ENCODE peak calls at places on chromosome 5, in five cellular contexts. One of them, this sample, is unnamed.

GRCh38 chr5:37869221-37869620 is 29.4 kb upstream of the GDNF start:
- DNase-seq in WTC11: no peak
- DNase-seq in GM12878: no peak
- DNase-seq in H1: no peak
- DNase-seq in K562: no peak
- DNase-seq in this sample: no peak

GRCh38 chr5:66440202-66440680 is 156.0 kb upstream of the MAST4 start:
- DNase-seq in GM12878: no peak
- DNase-seq in K562: no peak
- DNase-seq in WTC11: no peak
- DNase-seq in H1: no peak
- DNase-seq in this sample: no peak

GRCh38 chr5:32522429-32523143 is 62.8 kb upstream of the SUB1 start:
- DNase-seq in K562: no peak
- DNase-seq in H1: no peak
- DNase-seq in WTC11: no peak
- DNase-seq in GM12878: no peak
- DNase-seq in this sample: no peak

GRCh38 chr5:170426786-170427185 is 37.6 kb upstream of the KCNMB1 start:
- DNase-seq in K562: no peak
- DNase-seq in WTC11: no peak
- DNase-seq in H1: no peak
- DNase-seq in GM12878: no peak
- DNase-seq in this sample: no peak

GRCh38 chr5:14745188-14745563 is 80.7 kb downstream of the OTULIN start:
- DNase-seq in GM12878: no peak
- DNase-seq in WTC11: no peak
- DNase-seq in K562: no peak
- DNase-seq in H1: no peak
- DNase-seq in this sample: no peak

GRCh38 chr5:68648944-68649874 is 433.7 kb downstream of the PIK3R1 start:
- DNase-seq in GM12878: no peak
- DNase-seq in WTC11: no peak
- DNase-seq in K562: no peak
- DNase-seq in H1: no peak
- DNase-seq in this sample: no peak

GRCh38 chr5:72063219-72063819 is 44.0 kb upstream of the MAP1B start:
- DNase-seq in WTC11: peak; percentile 67
- DNase-seq in H1: peak; percentile 73
- DNase-seq in K562: peak; percentile 64
- DNase-seq in GM12878: no peak
- DNase-seq in this sample: peak; percentile 14

GRCh38 chr5:132493241-132493640 is 2.7 kb upstream of the IRF1 start:
- DNase-seq in GM12878: no peak
- DNase-seq in H1: no peak
- DNase-seq in K562: no peak
- DNase-seq in WTC11: no peak
- DNase-seq in this sample: no peak

GRCh38 chr5:81202652-81203051 is 30.5 kb upstream of the CKMT2 start:
- DNase-seq in WTC11: no peak
- DNase-seq in H1: no peak
- DNase-seq in GM12878: no peak
- DNase-seq in K562: no peak
- DNase-seq in this sample: no peak

GRCh38 chr5:122882836-122883235 is 37.4 kb downstream of the SNX24 start:
- DNase-seq in K562: no peak
- DNase-seq in GM12878: no peak
- DNase-seq in H1: no peak
- DNase-seq in WTC11: no peak
- DNase-seq in this sample: no peak

GRCh38 chr5:39934830-39935229 is 510.1 kb upstream of the DAB2 start:
- DNase-seq in WTC11: no peak
- DNase-seq in H1: no peak
- DNase-seq in GM12878: no peak
- DNase-seq in K562: no peak
- DNase-seq in this sample: no peak

GRCh38 chr5:158421329-158421728 is 562.4 kb upstream of the CLINT1 start:
- DNase-seq in K562: no peak
- DNase-seq in H1: no peak
- DNase-seq in GM12878: no peak
- DNase-seq in WTC11: no peak
- DNase-seq in this sample: no peak

GRCh38 chr5:14545890-14546289 is 35.7 kb upstream of the OTULINL start:
- DNase-seq in K562: no peak
- DNase-seq in GM12878: no peak
- DNase-seq in H1: no peak
- DNase-seq in WTC11: no peak
- DNase-seq in this sample: no peak

GRCh38 chr5:172123269-172123692 is 64.7 kb downstream of the STK10 start:
- DNase-seq in H1: no peak
- DNase-seq in WTC11: no peak
- DNase-seq in K562: peak; percentile 52
- DNase-seq in GM12878: no peak
- DNase-seq in this sample: peak; percentile 55

GRCh38 chr5:13540154-13540815 is 404.2 kb downstream of the DNAH5 start:
- DNase-seq in H1: no peak
- DNase-seq in K562: no peak
- DNase-seq in GM12878: no peak
- DNase-seq in WTC11: no peak
- DNase-seq in this sample: no peak

GRCh38 chr5:80799041-80799440 is 144.3 kb upstream of the DHFR start:
- DNase-seq in GM12878: no peak
- DNase-seq in WTC11: no peak
- DNase-seq in H1: no peak
- DNase-seq in K562: no peak
- DNase-seq in this sample: no peak

GRCh38 chr5:5089895-5090649 is 50.1 kb upstream of the ADAMTS16 start:
- DNase-seq in K562: no peak
- DNase-seq in H1: no peak
- DNase-seq in GM12878: no peak
- DNase-seq in WTC11: no peak
- DNase-seq in this sample: no peak

GRCh38 chr5:138950411-138951011 is 75.4 kb upstream of the LRRTM2 start:
- DNase-seq in H1: no peak
- DNase-seq in K562: no peak
- DNase-seq in GM12878: no peak
- DNase-seq in WTC11: no peak
- DNase-seq in this sample: no peak

GRCh38 chr5:27241564-27242257 is 203.3 kb upstream of the CDH9 start:
- DNase-seq in K562: no peak
- DNase-seq in H1: no peak
- DNase-seq in GM12878: no peak
- DNase-seq in WTC11: no peak
- DNase-seq in this sample: no peak

GRCh38 chr5:56610093-56610698 is 205.2 kb upstream of the MAP3K1 start:
- DNase-seq in H1: no peak
- DNase-seq in GM12878: no peak
- DNase-seq in WTC11: no peak
- DNase-seq in K562: no peak
- DNase-seq in this sample: no peak

GRCh38 chr5:124865603-124866354 is 119.3 kb upstream of the ZNF608 start:
- DNase-seq in GM12878: no peak
- DNase-seq in K562: no peak
- DNase-seq in H1: no peak
- DNase-seq in WTC11: no peak
- DNase-seq in this sample: no peak

GRCh38 chr5:174775071-174775470 is 50.7 kb downstream of the MSX2 start:
- DNase-seq in WTC11: no peak
- DNase-seq in H1: no peak
- DNase-seq in GM12878: no peak
- DNase-seq in K562: no peak
- DNase-seq in this sample: no peak

GRCh38 chr5:132256783-132257130 is 739 bp upstream of the PDLIM4 start:
- DNase-seq in H1: no peak
- DNase-seq in WTC11: no peak
- DNase-seq in GM12878: no peak
- DNase-seq in K562: no peak
- DNase-seq in this sample: no peak

GRCh38 chr5:124783794-124784193 is 37.4 kb upstream of the ZNF608 start:
- DNase-seq in GM12878: no peak
- DNase-seq in H1: no peak
- DNase-seq in WTC11: no peak
- DNase-seq in K562: no peak
- DNase-seq in this sample: no peak

GRCh38 chr5:170357853-170358497 is 31.2 kb downstream of the KCNMB1 start:
- DNase-seq in K562: peak; percentile 64
- DNase-seq in GM12878: no peak
- DNase-seq in WTC11: no peak
- DNase-seq in H1: no peak
- DNase-seq in this sample: no peak

GRCh38 chr5:153623906-153624765 is 133.7 kb downstream of the GRIA1 start:
- DNase-seq in GM12878: no peak
- DNase-seq in K562: no peak
- DNase-seq in H1: no peak
- DNase-seq in WTC11: no peak
- DNase-seq in this sample: no peak

GRCh38 chr5:145062280-145062679 is 772.9 kb downstream of the PRELID2 start:
- DNase-seq in GM12878: no peak
- DNase-seq in K562: no peak
- DNase-seq in WTC11: no peak
- DNase-seq in H1: no peak
- DNase-seq in this sample: no peak

GRCh38 chr5:42767491-42768105 is 11.0 kb downstream of the CCDC152 start:
- DNase-seq in K562: peak; percentile 51
- DNase-seq in WTC11: no peak
- DNase-seq in GM12878: no peak
- DNase-seq in H1: no peak
- DNase-seq in this sample: peak; percentile 19

GRCh38 chr5:16918156-16918555 is 17.9 kb downstream of the MYO10 start:
- DNase-seq in H1: no peak
- DNase-seq in WTC11: no peak
- DNase-seq in K562: no peak
- DNase-seq in GM12878: no peak
- DNase-seq in this sample: no peak

GRCh38 chr5:74919487-74919886 is 53.3 kb upstream of the FAM169A start:
- DNase-seq in K562: peak; percentile 54
- DNase-seq in H1: no peak
- DNase-seq in WTC11: no peak
- DNase-seq in GM12878: no peak
- DNase-seq in this sample: peak; percentile 60

GRCh38 chr5:111472579-111472978 is 39.8 kb downstream of the STARD4 start:
- DNase-seq in GM12878: no peak
- DNase-seq in K562: no peak
- DNase-seq in H1: no peak
- DNase-seq in WTC11: no peak
- DNase-seq in this sample: no peak

GRCh38 chr5:26889810-26890209 is 148.6 kb downstream of the CDH9 start:
- DNase-seq in GM12878: no peak
- DNase-seq in K562: no peak
- DNase-seq in H1: no peak
- DNase-seq in WTC11: no peak
- DNase-seq in this sample: no peak

GRCh38 chr5:170293273-170293672 is 4.3 kb downstream of the LCP2 start:
- DNase-seq in WTC11: no peak
- DNase-seq in K562: no peak
- DNase-seq in H1: no peak
- DNase-seq in GM12878: peak; percentile 87
- DNase-seq in this sample: no peak

GRCh38 chr5:90941002-90941720 is 382.6 kb downstream of the ADGRV1 start:
- DNase-seq in H1: no peak
- DNase-seq in WTC11: no peak
- DNase-seq in GM12878: no peak
- DNase-seq in K562: no peak
- DNase-seq in this sample: no peak
- TF ChIP-seq ATF2 in H1: no peak
- TF ChIP-seq ATF2 in WTC11: no peak
- TF ChIP-seq ATF2 in GM12878: peak; percentile 13
- TF ChIP-seq ATF2 in K562: no peak
- TF ChIP-seq ATF2 in this sample: no peak

DNA sequence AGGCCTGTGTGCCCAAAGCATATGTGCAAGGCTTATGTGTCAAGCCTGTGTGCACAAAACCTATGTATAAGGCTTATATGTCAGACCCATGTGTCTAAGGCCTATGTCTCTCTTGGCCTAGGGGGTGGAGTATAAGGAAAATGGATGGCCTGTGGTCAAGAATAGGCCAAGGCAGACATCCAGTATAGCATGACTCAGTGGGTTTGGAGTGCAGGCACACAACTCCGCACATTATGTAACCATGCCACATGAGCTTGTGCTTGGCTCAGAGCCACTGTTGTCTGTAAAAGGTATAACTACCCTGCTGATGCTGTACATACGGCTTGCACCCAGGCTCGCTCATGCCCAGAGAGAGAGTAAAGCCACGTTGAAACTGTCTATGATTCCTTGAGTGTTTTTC is 626.4 kb upstream of the NUDT12 start:
- DNase-seq in H1: no peak
- DNase-seq in K562: no peak
- DNase-seq in WTC11: no peak
- DNase-seq in GM12878: no peak
- DNase-seq in this sample: no peak
- TF ChIP-seq ATF2 in H1: no peak
- TF ChIP-seq ATF2 in K562: no peak
- TF ChIP-seq ATF2 in WTC11: no peak
- TF ChIP-seq ATF2 in GM12878: no peak
- TF ChIP-seq ATF2 in this sample: no peak

DNA sequence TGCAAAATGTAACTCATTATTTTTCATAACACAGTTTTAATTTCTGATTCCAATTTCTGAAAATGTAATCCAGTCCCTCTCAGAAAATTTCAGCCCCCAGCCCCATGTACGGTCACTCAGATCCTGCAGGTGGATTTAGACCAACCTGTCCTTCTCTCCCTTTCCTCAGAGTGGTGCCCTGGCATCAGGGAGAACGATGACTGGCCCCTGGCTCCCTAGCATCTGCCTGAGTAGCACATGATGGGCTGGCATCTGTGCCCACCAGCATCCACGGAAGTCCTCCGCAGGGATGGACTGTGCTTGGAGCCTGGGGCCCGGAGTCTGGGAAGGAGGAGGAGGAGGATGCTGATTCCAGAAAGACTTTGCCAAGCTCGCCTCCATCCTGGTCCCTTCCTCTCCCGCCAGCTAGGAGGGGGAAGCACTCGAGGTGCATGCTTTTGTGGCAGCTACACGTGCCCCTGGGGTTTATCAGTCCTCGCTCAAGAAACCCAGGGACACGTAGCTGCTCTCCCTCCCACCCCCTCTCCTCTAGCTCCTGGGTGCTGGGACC is 54.4 kb upstream of the RUFY1 start:
- DNase-seq in K562: no peak
- DNase-seq in H1: no peak
- DNase-seq in WTC11: no peak
- DNase-seq in GM12878: no peak
- DNase-seq in this sample: no peak
- TF ChIP-seq ATF2 in K562: no peak
- TF ChIP-seq ATF2 in H1: no peak
- TF ChIP-seq ATF2 in WTC11: no peak
- TF ChIP-seq ATF2 in GM12878: no peak
- TF ChIP-seq ATF2 in this sample: no peak

GRCh38 chr5:24635217-24635616 is 9.6 kb downstream of the CDH10 start:
- DNase-seq in WTC11: no peak
- DNase-seq in GM12878: no peak
- DNase-seq in K562: no peak
- DNase-seq in H1: no peak
- DNase-seq in this sample: no peak

GRCh38 chr5:24629798-24630197 is 15.0 kb downstream of the CDH10 start:
- DNase-seq in GM12878: no peak
- DNase-seq in WTC11: no peak
- DNase-seq in H1: no peak
- DNase-seq in K562: no peak
- DNase-seq in this sample: no peak

GRCh38 chr5:24630925-24631324 is 13.9 kb downstream of the CDH10 start:
- DNase-seq in K562: no peak
- DNase-seq in GM12878: no peak
- DNase-seq in WTC11: no peak
- DNase-seq in H1: no peak
- DNase-seq in this sample: no peak

GRCh38 chr5:24633705-24634325 is 11.0 kb downstream of the CDH10 start:
- DNase-seq in GM12878: no peak
- DNase-seq in K562: peak; percentile 47
- DNase-seq in H1: no peak
- DNase-seq in WTC11: no peak
- DNase-seq in this sample: peak; percentile 34
- TF ChIP-seq ATF2 in GM12878: no peak
- TF ChIP-seq ATF2 in K562: no peak
- TF ChIP-seq ATF2 in H1: no peak
- TF ChIP-seq ATF2 in WTC11: no peak
- TF ChIP-seq ATF2 in this sample: no peak

This sample was measured in HepG2.